ENCODE peak calls at places on chromosomes 6 and 20, in six cellular contexts. One of them, this sample, is unnamed.

GRCh38 chr6:73032586-73032985 is 192.7 kb downstream of the KHDC1L start:
- DNase-seq in breast epithelium: no peak
- DNase-seq in testis: no peak
- DNase-seq in A549: peak
- DNase-seq in PC-3: peak
- DNase-seq in right lobe of liver: no peak
- DNase-seq in this sample: no peak

GRCh38 chr20:33282196-33282934 is 649 bp upstream of the BPIFB1 start:
- DNase-seq in PC-3: no peak
- DNase-seq in A549: no peak
- DNase-seq in breast epithelium: no peak
- DNase-seq in right lobe of liver: no peak
- DNase-seq in testis: no peak
- DNase-seq in this sample: no peak

GRCh38 chr6:158460602-158461092 is 99.2 kb upstream of the TMEM181 start:
- DNase-seq in breast epithelium: no peak
- DNase-seq in PC-3: peak
- DNase-seq in right lobe of liver: no peak
- DNase-seq in testis: no peak
- DNase-seq in A549: no peak
- DNase-seq in this sample: peak

GRCh38 chr6:37473364-37474095 is 26.2 kb downstream of the CCDC167 start:
- DNase-seq in testis: peak
- DNase-seq in A549: no peak
- DNase-seq in breast epithelium: peak
- DNase-seq in right lobe of liver: peak
- DNase-seq in PC-3: peak
- DNase-seq in this sample: no peak

GRCh38 chr20:64160118-64160517 is 4.1 kb upstream of the MYT1 start:
- DNase-seq in breast epithelium: no peak
- DNase-seq in A549: no peak
- DNase-seq in testis: no peak
- DNase-seq in PC-3: no peak
- DNase-seq in right lobe of liver: no peak
- DNase-seq in this sample: no peak

GRCh38 chr6:16168121-16168520 is 39.2 kb downstream of the MYLIP start:
- DNase-seq in testis: no peak
- DNase-seq in A549: no peak
- DNase-seq in breast epithelium: no peak
- DNase-seq in PC-3: no peak
- DNase-seq in right lobe of liver: no peak
- DNase-seq in this sample: no peak

GRCh38 chr6:165721349-165721748 is 58.3 kb upstream of the PDE10A start:
- DNase-seq in PC-3: no peak
- DNase-seq in breast epithelium: no peak
- DNase-seq in testis: no peak
- DNase-seq in right lobe of liver: no peak
- DNase-seq in A549: no peak
- DNase-seq in this sample: peak

GRCh38 chr6:34890526-34890910 is 1.5 kb downstream of the ANKS1A start:
- DNase-seq in testis: no peak
- DNase-seq in A549: no peak
- DNase-seq in breast epithelium: no peak
- DNase-seq in PC-3: no peak
- DNase-seq in right lobe of liver: no peak
- DNase-seq in this sample: no peak

GRCh38 chr6:27494987-27495385 is 22.1 kb upstream of the ZNF184 start:
- DNase-seq in A549: no peak
- DNase-seq in PC-3: no peak
- DNase-seq in breast epithelium: no peak
- DNase-seq in right lobe of liver: no peak
- DNase-seq in testis: no peak
- DNase-seq in this sample: no peak

GRCh38 chr6:124131259-124131658 is 327.6 kb downstream of the NKAIN2 start:
- DNase-seq in PC-3: no peak
- DNase-seq in right lobe of liver: no peak
- DNase-seq in breast epithelium: no peak
- DNase-seq in A549: no peak
- DNase-seq in testis: no peak
- DNase-seq in this sample: peak

GRCh38 chr6:155493694-155494143 is 38.1 kb upstream of the NOX3 start:
- DNase-seq in A549: peak
- DNase-seq in PC-3: peak
- DNase-seq in testis: no peak
- DNase-seq in right lobe of liver: no peak
- DNase-seq in breast epithelium: peak
- DNase-seq in this sample: peak

GRCh38 chr6:33822575-33823395 is 19.0 kb upstream of the MLN start:
- DNase-seq in right lobe of liver: no peak
- DNase-seq in breast epithelium: no peak
- DNase-seq in testis: no peak
- DNase-seq in A549: peak
- DNase-seq in PC-3: peak
- DNase-seq in this sample: no peak

GRCh38 chr20:24951536-24952047 is 2.5 kb downstream of the CST7 start:
- DNase-seq in A549: no peak
- DNase-seq in breast epithelium: no peak
- DNase-seq in PC-3: no peak
- DNase-seq in right lobe of liver: no peak
- DNase-seq in testis: no peak
- DNase-seq in this sample: no peak

GRCh38 chr6:150134280-150134920 is 8.4 kb upstream of the PPP1R14C start:
- DNase-seq in A549: no peak
- DNase-seq in PC-3: no peak
- DNase-seq in breast epithelium: peak
- DNase-seq in testis: no peak
- DNase-seq in right lobe of liver: no peak
- DNase-seq in this sample: no peak

GRCh38 chr6:107340881-107341280 is 118.5 kb downstream of the PDSS2 start:
- DNase-seq in PC-3: no peak
- DNase-seq in testis: no peak
- DNase-seq in A549: no peak
- DNase-seq in right lobe of liver: no peak
- DNase-seq in breast epithelium: no peak
- DNase-seq in this sample: no peak

GRCh38 chr6:29968130-29968529 is 25.8 kb downstream of the HLA-A start:
- DNase-seq in A549: no peak
- DNase-seq in PC-3: peak
- DNase-seq in right lobe of liver: no peak
- DNase-seq in breast epithelium: peak
- DNase-seq in testis: no peak
- DNase-seq in this sample: no peak
- TF ChIP-seq CTCF in A549: no peak
- TF ChIP-seq CTCF in PC-3: no peak
- TF ChIP-seq CTCF in right lobe of liver: no peak
- TF ChIP-seq CTCF in breast epithelium: no peak
- TF ChIP-seq CTCF in testis: no peak
- TF ChIP-seq CTCF in this sample: no peak

GRCh38 chr20:62859721-62860120 is 1.9 kb downstream of the TCFL5 start:
- DNase-seq in testis: no peak
- DNase-seq in A549: no peak
- DNase-seq in breast epithelium: no peak
- DNase-seq in PC-3: no peak
- DNase-seq in right lobe of liver: no peak
- DNase-seq in this sample: no peak
- H3K4me3 ChIP-seq in testis: no peak
- H3K4me3 ChIP-seq in A549: no peak
- H3K4me3 ChIP-seq in breast epithelium: no peak
- H3K4me3 ChIP-seq in PC-3: peak
- H3K4me3 ChIP-seq in right lobe of liver: no peak
- H3K4me3 ChIP-seq in this sample: peak

DNA sequence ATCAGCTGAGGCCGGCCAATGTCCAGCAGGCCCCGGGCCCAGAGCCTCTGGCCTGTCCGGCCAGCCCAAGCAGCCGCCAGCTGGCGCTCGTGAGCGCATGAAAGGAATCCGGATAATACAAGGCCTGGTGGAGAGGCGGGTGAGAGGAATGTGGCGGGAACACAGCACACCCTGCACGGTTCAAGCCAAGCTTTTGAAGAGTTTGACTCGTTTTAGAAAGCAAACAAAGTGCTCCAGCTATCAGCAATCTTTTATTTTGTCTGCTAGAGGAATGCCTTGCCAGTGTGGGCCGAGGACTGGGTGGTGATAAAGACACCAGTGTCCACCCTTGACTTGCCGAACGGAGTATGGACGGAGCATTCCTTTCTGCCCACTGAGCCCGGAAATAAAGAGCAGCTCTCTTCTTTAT is 9.3 kb upstream of the NEDD9 start:
- DNase-seq in PC-3: no peak
- DNase-seq in testis: peak
- DNase-seq in A549: no peak
- DNase-seq in right lobe of liver: peak
- DNase-seq in breast epithelium: no peak
- DNase-seq in this sample: peak
- TF ChIP-seq CTCF in PC-3: no peak
- TF ChIP-seq CTCF in testis: peak
- TF ChIP-seq CTCF in A549: no peak
- TF ChIP-seq CTCF in right lobe of liver: peak
- TF ChIP-seq CTCF in breast epithelium: peak
- TF ChIP-seq CTCF in this sample: peak

GRCh38 chr6:99613705-99614429 is 7.2 kb downstream of the PRDM13 start:
- DNase-seq in testis: no peak
- DNase-seq in A549: peak
- DNase-seq in right lobe of liver: no peak
- DNase-seq in PC-3: no peak
- DNase-seq in breast epithelium: no peak
- DNase-seq in this sample: peak
- H3K4me3 ChIP-seq in testis: peak
- H3K4me3 ChIP-seq in A549: peak
- H3K4me3 ChIP-seq in right lobe of liver: peak
- H3K4me3 ChIP-seq in PC-3: no peak
- H3K4me3 ChIP-seq in breast epithelium: peak
- H3K4me3 ChIP-seq in this sample: peak

DNA sequence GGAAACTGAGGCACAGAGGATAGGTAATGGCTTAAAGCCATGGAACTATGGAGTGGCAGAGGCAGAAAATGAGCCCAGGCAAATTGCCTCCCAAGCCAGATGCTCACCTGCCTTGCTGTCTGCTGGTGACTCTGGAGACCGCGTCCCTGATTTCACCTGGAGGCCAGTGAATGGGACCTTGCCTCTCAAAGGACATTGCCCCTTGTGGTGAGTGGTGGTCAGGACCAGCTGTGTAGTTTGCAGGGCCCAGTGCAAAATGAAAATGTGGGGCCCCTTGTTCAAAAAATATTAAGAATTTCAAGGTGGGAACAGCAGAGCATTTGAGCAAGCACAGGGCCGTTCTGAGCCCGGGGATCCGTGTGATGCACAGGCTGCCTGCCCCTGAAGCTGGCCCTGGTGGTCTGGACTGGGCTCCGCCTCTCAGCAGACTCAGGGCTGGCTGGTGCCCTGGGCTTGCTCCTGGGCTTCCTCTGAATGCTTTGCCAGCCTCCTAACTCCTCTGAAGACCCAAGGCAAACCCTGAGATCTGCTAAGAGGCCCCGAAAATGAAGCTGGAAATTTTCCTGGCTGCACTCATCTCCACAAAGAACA is 19.8 kb upstream of the KCNG1 start:
- DNase-seq in breast epithelium: no peak
- DNase-seq in PC-3: peak
- DNase-seq in right lobe of liver: no peak
- DNase-seq in A549: no peak
- DNase-seq in testis: no peak
- DNase-seq in this sample: no peak
- TF ChIP-seq CTCF in breast epithelium: no peak
- TF ChIP-seq CTCF in PC-3: peak
- TF ChIP-seq CTCF in right lobe of liver: no peak
- TF ChIP-seq CTCF in A549: no peak
- TF ChIP-seq CTCF in testis: no peak
- TF ChIP-seq CTCF in this sample: peak

GRCh38 chr20:62888406-62888805 is 26.8 kb upstream of the TCFL5 start:
- DNase-seq in A549: no peak
- DNase-seq in breast epithelium: no peak
- DNase-seq in testis: no peak
- DNase-seq in PC-3: no peak
- DNase-seq in right lobe of liver: peak
- DNase-seq in this sample: no peak

GRCh38 chr20:62886709-62887058 is 25.1 kb upstream of the TCFL5 start:
- DNase-seq in breast epithelium: no peak
- DNase-seq in testis: no peak
- DNase-seq in A549: no peak
- DNase-seq in PC-3: no peak
- DNase-seq in right lobe of liver: peak
- DNase-seq in this sample: no peak

GRCh38 chr20:62887147-62887859 is 25.7 kb upstream of the TCFL5 start:
- DNase-seq in PC-3: peak
- DNase-seq in breast epithelium: no peak
- DNase-seq in A549: no peak
- DNase-seq in right lobe of liver: peak
- DNase-seq in testis: peak
- DNase-seq in this sample: peak

GRCh38 chr20:62888910-62889309 is 27.3 kb upstream of the TCFL5 start:
- DNase-seq in breast epithelium: no peak
- DNase-seq in A549: no peak
- DNase-seq in testis: no peak
- DNase-seq in PC-3: no peak
- DNase-seq in right lobe of liver: peak
- DNase-seq in this sample: no peak

DNA sequence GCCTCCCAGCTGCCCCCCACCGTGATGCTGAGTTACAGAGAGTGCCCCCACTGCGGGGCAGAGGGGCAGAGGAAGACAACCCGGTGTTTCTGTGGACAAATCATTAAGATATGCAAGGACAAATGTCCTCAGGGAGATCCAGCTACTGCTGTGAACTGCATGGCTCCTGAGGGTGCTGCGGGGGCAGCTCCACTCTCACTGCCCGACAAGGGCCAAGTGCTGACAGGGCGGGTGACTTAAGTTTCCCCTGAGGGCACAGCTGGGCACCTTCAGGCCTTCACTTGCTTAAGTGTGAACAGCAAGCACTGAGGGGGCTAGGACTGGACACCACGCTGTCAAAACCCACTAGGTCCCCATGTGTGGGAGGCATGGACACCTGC is 26.2 kb upstream of the TCFL5 start:
- DNase-seq in A549: no peak
- DNase-seq in right lobe of liver: peak
- DNase-seq in breast epithelium: no peak
- DNase-seq in testis: no peak
- DNase-seq in PC-3: no peak
- DNase-seq in this sample: peak
- H3K4me3 ChIP-seq in A549: no peak
- H3K4me3 ChIP-seq in right lobe of liver: no peak
- H3K4me3 ChIP-seq in breast epithelium: no peak
- H3K4me3 ChIP-seq in testis: no peak
- H3K4me3 ChIP-seq in PC-3: no peak
- H3K4me3 ChIP-seq in this sample: no peak